ENCODE peak calls at places on chromosomes 4 and X, in four cellular contexts. I is Karpas-422, B is AG10803, Y is PC-9. R is an unnamed sample.

GRCh38 chr4:2066571-2067445 is 7.7 kb downstream of the NAT8L start:
- DNase-seq in Y (peak; percentile 45), B (no peak), I (no peak), R (no peak)

GRCh38 chr4:152860057-152860456 is 76.1 kb upstream of the FHDC1 start:
- DNase-seq in Y (no peak), B (peak; percentile 7), I (no peak), R (peak; percentile 44)

GRCh38 chrX:53318766-53319353 is 37.5 kb upstream of the IQSEC2 start:
- DNase-seq in Y (no peak), B (no peak), I (no peak), R (peak; percentile 19)

GRCh38 chr4:76704133-76704881 is 193.6 kb downstream of the SOWAHB start:
- DNase-seq in I (no peak), Y (peak; percentile 51), B (peak; percentile 41), R (peak; percentile 58)

GRCh38 chr4:161320377-161320776 is 843.4 kb downstream of the FSTL5 start:
- DNase-seq in I (peak; percentile 85), Y (peak; percentile 8), B (peak; percentile 6), R (peak; percentile 33)

GRCh38 chr4:1477045-1477905 is 71.0 kb upstream of the NKX1-1 start:
- DNase-seq in I (no peak), Y (no peak), B (no peak), R (no peak)

GRCh38 chr4:94251094-94251493 is 43.4 kb downstream of the SMARCAD1 start:
- DNase-seq in I (no peak), B (no peak), Y (no peak), R (no peak)

GRCh38 chrX:23840674-23841073 is 57.7 kb downstream of the SAT1 start:
- DNase-seq in B (no peak), I (no peak), Y (no peak), R (no peak)

GRCh38 chr4:25813705-25814104 is 49.1 kb downstream of the SEL1L3 start:
- DNase-seq in Y (no peak), B (peak; percentile 85), I (no peak), R (peak; percentile 81)

GRCh38 chr4:21757281-21757680 is 191.3 kb downstream of the KCNIP4 start:
- DNase-seq in B (no peak), Y (no peak), I (no peak), R (no peak)

GRCh38 chrX:54484666-54485065 is 11.4 kb downstream of the FGD1 start:
- DNase-seq in B (peak; percentile 30), I (no peak), Y (no peak), R (no peak)

GRCh38 chrX:19791562-19791961 is 95.8 kb downstream of the SH3KBP1 start:
- DNase-seq in B (peak; percentile 73), I (no peak), Y (no peak), R (peak; percentile 70)

GRCh38 chrX:5399403-5399802 is 829.3 kb downstream of the NLGN4X start:
- DNase-seq in I (no peak), Y (no peak), B (no peak), R (no peak)

DNA sequence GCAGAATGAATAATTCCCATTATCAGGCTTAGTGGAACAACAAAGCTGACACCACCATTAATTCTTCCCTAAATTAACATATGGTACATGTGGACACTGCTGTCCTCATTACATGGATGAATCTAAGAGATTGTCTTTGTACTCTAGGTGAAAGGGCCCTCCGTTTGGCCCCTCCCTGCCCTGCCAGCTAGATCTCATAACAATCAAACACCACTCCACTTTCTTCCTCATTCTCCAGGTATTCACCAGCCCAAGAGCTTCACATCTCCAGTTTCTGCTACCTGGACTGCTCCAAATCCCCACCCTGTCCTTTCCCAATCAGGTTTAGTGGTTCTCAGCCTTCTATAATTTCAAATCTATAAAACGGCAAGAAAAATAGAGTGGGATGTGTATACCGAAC is 3.8 kb downstream of the HSD17B11 start:
- DNase-seq in B (no peak), Y (no peak), I (no peak), R (no peak)
- H3K4me3 ChIP-seq in B (no peak overlapping the region), Y (no peak overlapping the region), I (no peak overlapping the region), R (no peak overlapping the region)

DNA sequence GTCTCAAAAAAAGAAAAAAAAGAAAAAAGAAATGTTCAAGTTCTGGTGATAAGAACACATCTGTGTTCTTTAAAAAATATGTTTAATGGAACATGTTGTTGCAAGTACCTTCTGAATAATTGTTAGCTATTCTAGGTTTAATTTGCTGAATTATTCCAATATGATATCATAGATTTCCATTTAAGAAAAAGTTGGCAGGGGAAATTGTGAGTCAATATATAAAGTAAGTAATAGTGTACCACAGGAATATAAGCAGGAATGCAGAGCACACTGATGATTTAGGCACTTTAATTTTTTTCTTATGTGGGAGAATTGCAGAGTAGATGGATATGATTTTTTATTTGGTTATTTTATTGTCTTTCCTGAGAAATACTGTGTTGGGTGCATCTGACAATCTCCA is 190.7 kb downstream of the RPA4 start:
- DNase-seq in I (no peak), B (peak; percentile 57), Y (no peak), R (no peak)
- H3K4me3 ChIP-seq in I (no peak overlapping the region), B (no peak overlapping the region), Y (no peak overlapping the region), R (no peak overlapping the region)

DNA sequence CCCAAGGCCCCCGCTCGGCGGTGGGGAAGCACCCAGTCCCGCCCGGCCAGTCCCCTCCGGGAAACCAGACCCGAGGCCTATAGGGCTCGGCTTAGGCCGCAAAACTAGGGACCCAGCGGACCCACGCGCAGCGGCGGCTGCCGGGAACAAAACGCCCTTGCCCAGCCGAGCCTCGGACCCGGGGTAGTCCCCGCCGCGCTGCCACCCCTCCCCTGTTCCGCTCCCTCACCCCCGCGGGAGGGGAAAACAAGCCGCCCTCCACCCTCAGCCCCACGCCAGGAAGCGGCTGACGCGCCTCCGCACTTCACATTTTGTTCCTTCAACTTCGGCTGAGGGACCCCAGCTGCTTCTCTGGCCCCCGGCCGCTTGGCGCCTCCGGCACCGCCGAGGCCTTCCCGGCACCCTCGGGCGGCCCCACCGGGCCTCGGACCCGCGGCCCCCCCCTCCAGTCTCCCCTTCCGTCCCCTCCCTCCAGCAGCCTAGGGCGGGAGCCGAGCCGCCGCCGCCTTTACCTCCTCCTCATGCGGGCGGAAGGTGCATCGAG is 694 bp downstream of the PDS5A start:
- DNase-seq in B (no peak), Y (no peak), I (peak; percentile 76), R (peak; percentile 19)
- H3K4me3 ChIP-seq in B (peak overlapping the region; percentile 79), Y (peak overlapping the region; percentile 93), I (peak overlapping the region; percentile 97), R (peak overlapping the region; percentile 89)

GRCh38 chr4:168796362-168797106 is 213.5 kb downstream of the CBR4 start:
- DNase-seq in Y (peak; percentile 66), I (no peak), B (peak; percentile 63), R (peak; percentile 91)
- H3K4me3 ChIP-seq in Y (no peak overlapping the region), I (no peak overlapping the region), B (no peak overlapping the region), R (no peak overlapping the region)

GRCh38 chr4:119299221-119300071 is 22.5 kb downstream of the FABP2 start:
- DNase-seq in Y (no peak), B (peak; percentile 22), I (peak; percentile 79), R (peak; percentile 41)
- H3K4me3 ChIP-seq in Y (peak overlapping the region; percentile 81), B (peak overlapping the region; percentile 97), I (peak overlapping the region; percentile 82), R (peak overlapping the region; percentile 84)